ENCODE peak calls at places on chromosomes 3 and 15, in five cellular contexts. I, A, O, Z and M are unnamed samples. For H3K27me3, the result is how much of the 10 kb centered on the place peaks cover.

GRCh38 chr15:31378363-31378903 is 51.8 kb downstream of the KLF13 start:
- DNase-seq in I (no peak), A (no peak), O (no peak), Z (no peak), M (no peak)

GRCh38 chr3:122014741-122015140 is 7.3 kb downstream of the ILDR1 start:
- DNase-seq in I (no peak), A (no peak), O (no peak), Z (no peak), M (no peak)

GRCh38 chr15:66099950-66100671 is 153.4 kb downstream of the MEGF11 start:
- DNase-seq in I (no peak), A (no peak), O (no peak), Z (no peak), M (no peak)

GRCh38 chr3:19931180-19931692 is 2.8 kb downstream of the EFHB start:
- DNase-seq in I (no peak), A (no peak), O (no peak), Z (no peak), M (no peak)

GRCh38 chr3:37309945-37310665 is 135.7 kb upstream of the LRRFIP2 start:
- DNase-seq in I (no peak), A (no peak), O (no peak), Z (no peak), M (no peak)

GRCh38 chr15:63476229-63476632 is 28.2 kb upstream of the USP3 start:
- DNase-seq in I (peak), A (no peak), O (no peak), Z (no peak), M (peak)

GRCh38 chr3:126389112-126389791 is 5.5 kb upstream of the CFAP100 start:
- DNase-seq in I (peak), A (peak), O (peak), Z (peak), M (peak)

GRCh38 chr3:4977001-4977888 is 2.0 kb upstream of the BHLHE40 start:
- DNase-seq in I (peak), A (peak), O (peak), Z (peak), M (no peak)

GRCh38 chr3:143002083-143002712 is 828 bp downstream of the U2SURP start:
- DNase-seq in I (peak), A (no peak), O (no peak), Z (no peak), M (no peak)

GRCh38 chr15:31439328-31439727 is 112.7 kb downstream of the KLF13 start:
- DNase-seq in I (no peak), A (peak), O (no peak), Z (no peak), M (no peak)

GRCh38 chr3:2657408-2657807 is 452.8 kb downstream of the IL5RA start:
- DNase-seq in I (no peak), A (no peak), O (no peak), Z (no peak), M (no peak)

GRCh38 chr3:52438579-52439425 is 6.1 kb downstream of the SEMA3G start:
- DNase-seq in I (no peak), A (no peak), O (no peak), Z (no peak), M (no peak)

GRCh38 chr3:33826206-33826605 is 27.8 kb downstream of the PDCD6IP start:
- DNase-seq in I (no peak), A (no peak), O (no peak), Z (no peak), M (no peak)

GRCh38 chr3:15206662-15207576 is 873 bp downstream of the CAPN7 start:
- DNase-seq in I (peak), A (peak), O (no peak), Z (no peak), M (no peak)

GRCh38 chr3:8663177-8664061 is 18.8 kb upstream of the SSUH2 start:
- DNase-seq in I (peak), A (peak), O (no peak), Z (no peak), M (peak)

GRCh38 chr3:61154788-61155187 is 96.5 kb downstream of the FHIT start:
- DNase-seq in I (no peak), A (peak), O (no peak), Z (no peak), M (no peak)

GRCh38 chr3:23496165-23496564 is 293.0 kb downstream of the UBE2E2 start:
- DNase-seq in I (no peak), A (no peak), O (no peak), Z (no peak), M (no peak)

GRCh38 chr3:78894787-78895186 is 873.0 kb downstream of the ROBO1 start:
- DNase-seq in I (no peak), A (no peak), O (no peak), Z (no peak), M (no peak)

GRCh38 chr3:196639517-196640500 is at the start of gene NRROS:
- DNase-seq in I (peak), A (peak), O (peak), Z (no peak), M (no peak)

GRCh38 chr3:129593595-129594339 is 12.7 kb downstream of the PLXND1 start:
- DNase-seq in I (no peak), A (no peak), O (peak), Z (no peak), M (no peak)

GRCh38 chr15:93035953-93036810 is 52.8 kb downstream of the RGMA start:
- DNase-seq in I (no peak), A (peak), O (no peak), Z (no peak), M (no peak)

GRCh38 chr3:70833510-70833835 is 521.0 kb upstream of the MDFIC2 start:
- DNase-seq in I (no peak), A (no peak), O (no peak), Z (no peak), M (no peak)

GRCh38 chr15:25801586-25802284 is 61.4 kb downstream of the ATP10A start:
- DNase-seq in I (no peak), A (no peak), O (no peak), Z (peak), M (no peak)

GRCh38 chr15:77819271-77819806 is 186.6 kb upstream of the LINGO1 start:
- DNase-seq in I (no peak), A (peak), O (no peak), Z (no peak), M (no peak)

GRCh38 chr15:27730878-27731277 is 368.2 kb downstream of the OCA2 start:
- DNase-seq in I (no peak), A (no peak), O (no peak), Z (no peak), M (no peak)

GRCh38 chr3:13017361-13018038 is 55.7 kb downstream of the IQSEC1 start:
- DNase-seq in I (no peak), A (no peak), O (no peak), Z (no peak), M (no peak)

GRCh38 chr3:42159706-42160472 is 68.7 kb downstream of the TRAK1 start:
- DNase-seq in I (no peak), A (peak), O (peak), Z (no peak), M (no peak)

GRCh38 chr15:24772709-24773373 is 97.3 kb downstream of the NPAP1 start:
- DNase-seq in I (peak), A (peak), O (peak), Z (no peak), M (peak)

GRCh38 chr3:14123308-14124222 is 1.1 kb downstream of the CHCHD4 start:
- DNase-seq in I (no peak), A (no peak), O (no peak), Z (peak), M (no peak)

GRCh38 chr3:72272356-72272755 is 487.4 kb upstream of the PROK2 start:
- DNase-seq in I (no peak), A (no peak), O (no peak), Z (no peak), M (no peak)
- H3K27me3 ChIP-seq in I (under half), A (under half), O (under half), Z (under half), M (under half)

GRCh38 chr15:52288051-52288942 is 7.3 kb downstream of the MYO5C start:
- DNase-seq in I (no peak), A (no peak), O (no peak), Z (peak), M (peak)

GRCh38 chr15:52288986-52289385 is 6.6 kb downstream of the MYO5C start:
- DNase-seq in I (no peak), A (no peak), O (no peak), Z (peak), M (no peak)

GRCh38 chr15:52284164-52284563 is 11.4 kb downstream of the MYO5C start:
- DNase-seq in I (peak), A (no peak), O (no peak), Z (peak), M (peak)

GRCh38 chr15:52289629-52290081 is 5.9 kb downstream of the MYO5C start:
- DNase-seq in I (no peak), A (no peak), O (no peak), Z (peak), M (no peak)

DNA sequence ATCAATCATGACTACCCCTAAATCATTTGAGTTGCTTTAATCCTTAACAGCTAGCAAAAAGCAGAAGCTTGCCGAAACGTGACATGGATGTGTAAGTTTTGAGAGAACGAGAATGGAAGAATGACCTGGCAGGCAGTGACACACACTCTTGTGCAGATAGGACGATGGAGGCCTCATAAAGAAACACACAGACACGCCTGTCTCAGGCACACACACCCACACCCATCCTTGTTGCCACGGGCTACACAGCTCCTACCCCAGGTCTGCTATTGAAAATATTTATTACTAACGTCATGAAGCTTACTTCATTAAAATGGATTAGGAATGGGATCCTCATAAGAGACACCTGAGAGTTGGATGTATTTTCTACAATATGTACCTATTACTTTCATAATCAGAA is 8.5 kb downstream of the MYO5C start:
- DNase-seq in I (no peak), A (no peak), O (no peak), Z (peak), M (no peak)
- H3K4me3 ChIP-seq in I (no peak), A (no peak), O (no peak), Z (no peak), M (no peak)

GRCh38 chr3:38647217-38647970 is 2.1 kb downstream of the SCN5A start:
- DNase-seq in I (no peak), A (no peak), O (no peak), Z (peak), M (no peak)

GRCh38 chr3:38645601-38646000 is 3.9 kb downstream of the SCN5A start:
- DNase-seq in I (no peak), A (no peak), O (no peak), Z (peak), M (no peak)

GRCh38 chr3:38645076-38645475 is 4.4 kb downstream of the SCN5A start:
- DNase-seq in I (no peak), A (no peak), O (no peak), Z (peak), M (no peak)

GRCh38 chr3:38646630-38647029 is 2.9 kb downstream of the SCN5A start:
- DNase-seq in I (no peak), A (no peak), O (no peak), Z (no peak), M (no peak)

GRCh38 chr3:38646062-38646461 is 3.4 kb downstream of the SCN5A start:
- DNase-seq in I (no peak), A (no peak), O (no peak), Z (no peak), M (no peak)
- H3K27me3 ChIP-seq in I (under half), A (under half), O (under half), Z (under half), M (under half)

DNA sequence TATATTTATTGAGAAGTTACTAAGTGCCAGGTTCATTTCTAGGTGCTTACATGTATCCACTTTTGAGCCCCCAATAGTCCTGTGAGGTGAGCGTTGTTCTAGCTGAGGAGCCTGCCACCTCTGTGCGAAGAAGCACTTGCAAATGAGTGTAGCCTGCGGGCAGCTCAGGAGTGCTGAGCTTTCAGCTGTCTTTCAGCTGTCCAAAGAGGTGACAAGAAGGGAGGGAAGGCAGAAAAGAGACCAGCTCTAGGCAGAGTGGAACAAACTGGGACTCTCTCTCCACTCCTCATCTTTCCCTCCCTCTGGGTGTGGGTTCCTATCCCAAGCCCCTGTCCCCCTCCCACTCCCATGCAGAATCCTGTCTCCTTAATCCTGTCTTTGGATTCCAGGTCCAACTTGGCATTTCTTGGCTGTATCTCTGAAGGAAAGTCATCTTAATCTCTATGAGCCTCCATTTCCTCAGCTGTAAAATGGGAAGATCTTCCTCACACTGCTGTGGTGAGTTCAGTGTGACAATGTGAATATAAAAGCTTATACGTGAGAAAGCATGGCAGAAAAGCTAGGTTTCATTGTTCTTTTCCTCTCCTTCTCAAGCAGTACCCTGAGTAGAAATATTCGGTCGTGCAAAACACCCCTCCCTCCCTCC is 6.7 kb upstream of the SRP14 start:
- DNase-seq in I (no peak), A (no peak), O (no peak), Z (peak), M (no peak)
- H3K4me3 ChIP-seq in I (no peak), A (no peak), O (no peak), Z (no peak), M (no peak)

DNA sequence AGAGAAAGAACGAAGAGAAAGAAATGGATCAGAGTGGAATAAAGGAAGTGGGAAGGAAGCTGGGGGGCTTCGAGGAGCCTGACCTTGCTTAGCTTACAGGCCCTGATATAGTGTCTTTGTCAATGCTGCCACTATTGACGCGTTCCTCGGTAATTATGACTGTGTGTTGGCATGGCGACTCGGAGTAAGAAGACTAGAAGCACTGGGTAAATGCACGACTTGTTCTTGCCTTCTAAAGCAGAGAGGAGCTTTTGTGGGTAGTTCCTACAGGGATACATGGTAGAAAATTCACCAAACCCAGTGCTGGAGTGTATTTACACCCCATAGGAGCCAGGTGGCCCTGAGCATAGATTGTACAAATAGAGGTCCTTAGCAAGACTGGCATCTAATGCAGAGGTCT is 47.7 kb upstream of the POLG start:
- DNase-seq in I (no peak), A (no peak), O (no peak), Z (no peak), M (no peak)
- H3K27me3 ChIP-seq in I (half or more), A (under half), O (under half), Z (under half), M (half or more)

GRCh38 chr15:40766906-40767837 is 2.6 kb upstream of the C15orf62 start:
- DNase-seq in I (peak), A (no peak), O (no peak), Z (no peak), M (no peak)

GRCh38 chr15:40769310-40770146 is at the start of gene C15orf62:
- DNase-seq in I (no peak), A (peak), O (peak), Z (no peak), M (no peak)

GRCh38 chr15:40770147-40770721 is 454 bp downstream of the C15orf62 start:
- DNase-seq in I (no peak), A (no peak), O (no peak), Z (no peak), M (no peak)

GRCh38 chr15:40767838-40768491 is 1.8 kb upstream of the C15orf62 start:
- DNase-seq in I (no peak), A (no peak), O (no peak), Z (no peak), M (no peak)

GRCh38 chr15:40768492-40769309 is 1.1 kb upstream of the C15orf62 start:
- DNase-seq in I (no peak), A (no peak), O (no peak), Z (no peak), M (no peak)
- H3K4me3 ChIP-seq in I (no peak), A (peak), O (no peak), Z (no peak), M (no peak)

GRCh38 chr15:96326551-96327154 is 3.8 kb upstream of the NR2F2 start:
- DNase-seq in I (peak), A (no peak), O (no peak), Z (no peak), M (no peak)

GRCh38 chr15:96328101-96328958 is 2.2 kb upstream of the NR2F2 start:
- DNase-seq in I (no peak), A (no peak), O (no peak), Z (no peak), M (no peak)

GRCh38 chr15:96325579-96326331 is 4.7 kb upstream of the NR2F2 start:
- DNase-seq in I (peak), A (no peak), O (no peak), Z (no peak), M (no peak)

GRCh38 chr15:96329403-96329981 is 1.0 kb upstream of the NR2F2 start:
- DNase-seq in I (peak), A (no peak), O (no peak), Z (no peak), M (no peak)

DNA sequence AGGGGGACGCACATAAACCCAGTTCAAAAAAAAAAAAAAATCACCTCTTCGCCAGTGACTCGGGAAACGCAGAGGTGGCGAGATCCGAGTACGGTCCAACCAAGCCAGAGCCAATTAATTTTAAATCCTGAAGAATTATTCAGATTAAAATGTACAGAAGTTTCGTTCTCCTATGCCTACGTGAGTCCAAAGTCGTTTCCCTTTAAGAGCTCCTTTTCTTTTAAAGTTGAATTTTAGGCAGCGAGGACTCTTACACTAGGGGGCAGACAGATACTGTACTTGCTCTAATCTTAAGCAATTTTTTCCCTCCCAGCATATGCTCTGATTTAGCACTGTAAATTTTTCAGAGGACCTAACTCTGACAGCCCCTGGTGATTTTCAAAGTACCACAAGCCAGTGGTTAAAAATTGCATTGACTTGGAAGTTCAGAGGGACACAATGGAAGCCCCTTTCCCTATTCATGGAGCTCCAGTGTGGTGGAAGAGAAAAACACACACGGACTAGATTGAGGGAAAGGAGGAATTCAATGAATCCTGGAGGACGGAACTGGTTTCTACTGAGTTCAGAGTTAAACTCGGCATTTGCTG is 3.3 kb upstream of the NR2F2 start:
- DNase-seq in I (peak), A (no peak), O (no peak), Z (no peak), M (peak)
- H3K27me3 ChIP-seq in I (under half), A (under half), O (under half), Z (under half), M (under half)

GRCh38 chr15:79308874-79309273 is 2.0 kb upstream of the TMED3 start:
- DNase-seq in I (no peak), A (no peak), O (no peak), Z (no peak), M (no peak)
- H3K4me3 ChIP-seq in I (no peak), A (no peak), O (no peak), Z (no peak), M (no peak)